ENCODE peak calls at places on chromosomes 1 and 21, in four cellular contexts. O is IMR-90, D is fibroblast of mammary gland, Y is mucosa of descending colon. X is an unnamed sample.

GRCh38 chr1:246724725-246725095 is 501 bp downstream of the SCCPDH start:
- DNase-seq in O (peak), D (peak), Y (peak), X (peak)

GRCh38 chr1:245537992-245538391 is 383.2 kb downstream of the KIF26B start:
- DNase-seq in O (peak), D (peak), Y (no peak), X (no peak)

GRCh38 chr1:70353641-70354331 is 736 bp downstream of the ANKRD13C start:
- DNase-seq in O (peak), D (peak), Y (no peak), X (peak)

GRCh38 chr1:24286246-24287010 is 32.7 kb upstream of the GRHL3 start:
- DNase-seq in O (no peak), D (no peak), Y (no peak), X (peak)

GRCh38 chr1:116944613-116945012 is 34.9 kb downstream of the PTGFRN start:
- DNase-seq in O (no peak), D (no peak), Y (no peak), X (no peak)

GRCh38 chr1:112196008-112196588 is 199.9 kb upstream of the CTTNBP2NL start:
- DNase-seq in O (no peak), D (no peak), Y (no peak), X (no peak)

GRCh38 chr1:151164732-151165280 is 896 bp downstream of the LYSMD1 start:
- DNase-seq in O (peak), D (peak), Y (no peak), X (no peak)

GRCh38 chr1:245292571-245292970 is 137.8 kb downstream of the KIF26B start:
- DNase-seq in O (no peak), D (no peak), Y (no peak), X (no peak)

GRCh38 chr1:36350659-36351171 is 27.3 kb upstream of the EVA1B start:
- DNase-seq in O (peak), D (peak), Y (no peak), X (peak)

GRCh38 chr1:207893737-207894582 is 17.0 kb downstream of the CD34 start:
- DNase-seq in O (no peak), D (no peak), Y (no peak), X (no peak)

GRCh38 chr1:29500041-29500440 is 263.7 kb downstream of the PTPRU start:
- DNase-seq in O (no peak), D (no peak), Y (no peak), X (no peak)

GRCh38 chr1:53047737-53048344 is 14.2 kb upstream of the PODN start:
- DNase-seq in O (peak), D (peak), Y (no peak), X (peak)

GRCh38 chr1:36531833-36532232 is 49.1 kb upstream of the CSF3R start:
- DNase-seq in O (no peak), D (no peak), Y (no peak), X (no peak)

GRCh38 chr1:193562121-193562520 is 375.7 kb upstream of the B3GALT2 start:
- DNase-seq in O (no peak), D (no peak), Y (no peak), X (no peak)

GRCh38 chr21:41536827-41537103 is 28.8 kb upstream of the TMPRSS2 start:
- DNase-seq in O (no peak), D (no peak), Y (peak), X (no peak)

GRCh38 chr1:200296091-200296661 is 113.7 kb downstream of the ZNF281 start:
- DNase-seq in O (no peak), D (no peak), Y (no peak), X (no peak)

GRCh38 chr1:21820597-21821232 is 8.7 kb downstream of the LDLRAD2 start:
- DNase-seq in O (no peak), D (no peak), Y (no peak), X (no peak)

GRCh38 chr1:93844262-93845045 is 34.6 kb downstream of the DNTTIP2 start:
- DNase-seq in O (peak), D (peak), Y (peak), X (peak)

GRCh38 chr1:177302365-177303044 is 131.7 kb downstream of the BRINP2 start:
- DNase-seq in O (no peak), D (no peak), Y (no peak), X (no peak)

GRCh38 chr1:32925360-32926142 is 24.4 kb upstream of the TMEM54 start:
- DNase-seq in O (no peak), D (no peak), Y (no peak), X (no peak)

GRCh38 chr1:71001627-71002026 is 46.0 kb downstream of the PTGER3 start:
- DNase-seq in O (no peak), D (no peak), Y (no peak), X (no peak)

GRCh38 chr1:111882537-111882936 is 106.9 kb downstream of the KCND3 start:
- DNase-seq in O (no peak), D (no peak), Y (no peak), X (no peak)

GRCh38 chr1:69510026-69510425 is 57.7 kb upstream of the LRRC7 start:
- DNase-seq in O (no peak), D (no peak), Y (no peak), X (no peak)

GRCh38 chr1:212238552-212238951 is 46.7 kb upstream of the PPP2R5A start:
- DNase-seq in O (no peak), D (no peak), Y (peak), X (no peak)

GRCh38 chr1:44717196-44717595 is 13.8 kb downstream of the RNU5D-1 start:
- DNase-seq in O (no peak), D (no peak), Y (no peak), X (no peak)

GRCh38 chr1:14468751-14469150 is 129.7 kb upstream of the KAZN start:
- DNase-seq in O (no peak), D (no peak), Y (no peak), X (no peak)

GRCh38 chr1:151210830-151211229 is 12.5 kb downstream of the PIP5K1A start:
- DNase-seq in O (peak), D (peak), Y (no peak), X (no peak)

GRCh38 chr1:94679336-94680007 is 137.9 kb upstream of the F3 start:
- DNase-seq in O (no peak), D (peak), Y (no peak), X (no peak)

GRCh38 chr21:18801468-18801867 is 397.9 kb upstream of the TMPRSS15 start:
- DNase-seq in O (no peak), D (no peak), Y (no peak), X (peak)

GRCh38 chr1:226001852-226002666 is 2.9 kb upstream of the SDE2 start:
- DNase-seq in O (no peak), D (peak), Y (no peak), X (peak)

GRCh38 chr1:182193908-182194550 is 132.5 kb upstream of the ZNF648 start:
- DNase-seq in O (peak), D (peak), Y (no peak), X (peak)

GRCh38 chr1:191163621-191164020 is 686.0 kb upstream of the BRINP3 start:
- DNase-seq in O (no peak), D (no peak), Y (no peak), X (no peak)

GRCh38 chr1:196295766-196296165 is 312.5 kb downstream of the KCNT2 start:
- DNase-seq in O (peak), D (peak), Y (no peak), X (peak)

GRCh38 chr1:96080925-96081324 is 640.7 kb upstream of the PTBP2 start:
- DNase-seq in O (peak), D (peak), Y (no peak), X (peak)

DNA sequence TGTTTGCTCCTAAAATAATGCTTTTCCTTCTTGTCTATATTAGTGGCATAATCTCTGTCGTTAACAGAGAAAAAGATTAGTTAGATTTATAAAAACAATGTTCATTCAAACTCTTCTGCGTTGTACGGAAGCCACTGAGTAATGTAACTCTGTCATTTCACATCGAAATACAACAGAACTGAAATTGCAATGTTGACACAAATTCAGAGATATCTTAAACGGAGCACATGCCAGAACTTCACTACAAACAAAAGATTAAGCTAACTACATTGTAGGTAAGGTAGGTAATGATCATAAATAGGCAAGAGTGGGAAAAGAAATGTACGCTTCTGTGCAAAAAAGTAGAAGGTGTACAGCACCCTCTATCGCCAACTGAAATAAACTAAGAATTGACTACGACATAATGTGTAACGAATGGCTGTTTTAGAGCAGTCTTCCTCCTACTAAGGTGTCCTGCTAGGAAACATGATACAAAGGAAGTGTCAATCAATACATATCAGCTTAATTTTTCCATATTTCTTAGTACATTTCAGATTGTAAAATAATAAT is 56.6 kb downstream of the PCNX2 start:
- DNase-seq in O (peak), D (no peak), Y (no peak), X (no peak)
- TF ChIP-seq CTCF in O (peak), D (no peak), Y (no peak), X (no peak)

DNA sequence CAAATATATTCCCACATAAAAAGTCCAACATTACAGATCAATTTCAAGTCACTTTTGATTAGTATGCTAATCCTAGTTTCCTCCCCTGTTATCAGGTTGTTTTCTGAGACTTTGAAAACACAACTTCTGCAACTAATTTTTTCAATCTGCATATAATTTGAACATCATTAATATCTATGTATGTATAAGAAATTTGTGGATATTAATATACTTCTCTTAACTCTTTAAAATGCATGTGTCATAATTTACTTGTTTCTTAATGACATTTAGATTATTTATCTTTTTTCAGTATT is 48.6 kb downstream of the EXO1 start:
- DNase-seq in O (no peak), D (no peak), Y (no peak), X (no peak)
- TF ChIP-seq CTCF in O (no peak), D (no peak), Y (no peak), X (peak)

DNA sequence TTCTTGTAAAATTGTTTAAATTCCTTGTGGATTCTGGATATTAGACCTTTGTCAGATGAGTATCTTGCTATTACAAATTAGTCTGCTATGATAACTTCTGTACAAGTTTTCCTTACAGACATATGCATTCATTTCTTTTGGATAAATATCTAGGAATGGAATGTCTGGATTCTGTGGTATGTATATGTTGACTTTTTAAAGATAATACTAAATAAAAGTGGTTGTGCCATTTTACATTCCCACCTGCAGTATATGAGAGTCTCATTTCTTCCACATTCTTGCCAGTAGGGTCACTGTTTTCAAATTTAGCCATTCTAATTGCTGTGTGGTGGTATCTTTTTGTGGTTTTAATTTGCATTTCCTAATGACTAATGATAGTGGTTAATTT is 53.9 kb downstream of the SYDE2 start:
- DNase-seq in O (peak), D (no peak), Y (no peak), X (no peak)
- TF ChIP-seq CTCF in O (peak), D (peak), Y (no peak), X (no peak)

GRCh38 chr1:237814319-237814924 is 76.3 kb downstream of the ZP4 start:
- DNase-seq in O (peak), D (peak), Y (no peak), X (peak)
- TF ChIP-seq CTCF in O (peak), D (peak), Y (no peak), X (peak)

GRCh38 chr21:46092811-46093667 is 4.9 kb upstream of the COL6A2 start:
- DNase-seq in O (no peak), D (peak), Y (no peak), X (no peak)
- TF ChIP-seq CTCF in O (peak), D (peak), Y (no peak), X (no peak)

DNA sequence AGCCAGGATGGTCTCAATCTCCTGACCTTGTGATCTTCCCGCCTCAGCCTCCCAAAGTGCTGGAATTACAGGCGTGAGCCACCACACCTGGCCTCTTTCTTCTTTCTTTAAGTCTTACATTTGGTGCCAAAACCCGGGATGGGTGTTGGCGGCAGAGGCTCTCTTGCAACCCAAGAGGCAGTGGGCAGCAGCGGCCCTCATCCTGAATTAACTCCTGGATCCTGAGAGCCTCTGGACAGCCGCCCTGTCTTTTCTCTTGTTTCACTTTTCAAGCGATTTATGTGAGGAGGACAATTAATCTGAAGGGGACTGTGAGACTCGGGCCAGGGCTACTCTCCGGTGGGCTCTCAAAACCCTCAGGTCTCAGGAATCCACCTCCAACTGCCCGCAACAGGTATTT is 18.0 kb upstream of the SLC2A5 start:
- DNase-seq in O (no peak), D (no peak), Y (peak), X (no peak)
- TF ChIP-seq CTCF in O (no peak), D (no peak), Y (no peak), X (no peak)

DNA sequence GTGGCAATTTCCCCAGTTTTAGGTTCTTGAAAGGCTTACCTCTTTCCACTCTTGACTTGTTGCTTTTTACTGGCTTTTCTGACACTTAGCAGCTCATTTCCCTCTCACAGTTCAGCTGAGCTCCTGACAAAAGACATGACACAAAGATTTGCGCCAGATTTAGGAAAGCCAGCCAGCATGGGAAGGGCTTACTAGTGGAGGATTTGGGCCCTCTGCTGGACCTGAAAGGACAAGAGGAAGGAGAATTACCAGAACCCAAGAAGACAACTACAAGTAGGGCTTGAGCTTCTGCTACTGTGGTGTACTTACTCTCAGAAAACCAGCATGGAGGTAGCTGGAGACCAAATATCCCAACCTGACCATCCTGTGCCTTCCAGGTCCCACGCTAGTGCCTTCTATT is 784.5 kb downstream of the BRINP3 start:
- DNase-seq in O (no peak), D (no peak), Y (no peak), X (peak)
- TF ChIP-seq CTCF in O (no peak), D (no peak), Y (no peak), X (no peak)

DNA sequence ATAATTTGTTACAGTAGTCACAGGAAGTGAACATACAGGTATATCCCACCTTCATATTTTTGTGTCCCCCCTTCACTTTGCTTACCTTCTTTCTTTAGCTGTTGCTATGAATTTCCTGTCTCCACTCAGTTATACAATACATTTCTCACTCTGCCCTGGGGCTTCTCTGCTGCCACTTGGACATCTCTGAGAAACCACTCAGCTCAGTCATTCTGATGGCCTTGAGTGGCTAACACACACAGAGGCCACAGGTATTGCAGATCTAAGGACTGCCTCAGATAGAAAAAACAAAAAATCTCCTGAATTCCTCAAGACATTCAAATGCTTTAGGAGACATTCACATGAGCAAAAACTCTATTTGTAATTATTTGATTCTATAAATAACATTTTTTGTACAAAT is 87.7 kb downstream of the OLFM3 start:
- DNase-seq in O (no peak), D (no peak), Y (no peak), X (no peak)
- TF ChIP-seq CTCF in O (no peak), D (no peak), Y (no peak), X (no peak)

X was measured in MCF 10A.